ENCODE peak calls at places on chromosome 7, in seven cellular contexts. T, M, L, X, A, Y and V are unnamed samples.

GRCh38 chr7:96304573-96304972 is 17.3 kb downstream of the SLC25A13 start:
- DNase-seq in A (no peak), Y (no peak), M (no peak), T (no peak), X (no peak), L (no peak), V (no peak)

GRCh38 chr7:31305260-31305659 is 35.3 kb downstream of the NEUROD6 start:
- DNase-seq in T (no peak), X (no peak), Y (no peak), A (no peak), L (no peak), M (no peak), V (no peak)

GRCh38 chr7:140456627-140457051 is 22.7 kb downstream of the MKRN1 start:
- DNase-seq in Y (no peak), L (no peak), M (no peak), T (no peak), A (no peak), X (no peak), V (no peak)

GRCh38 chr7:47148541-47149207 is 433.2 kb downstream of the TNS3 start:
- DNase-seq in L (no peak), X (no peak), Y (no peak), A (no peak), T (no peak), M (no peak), V (no peak)

GRCh38 chr7:84524714-84525694 is 330.4 kb upstream of the SEMA3A start:
- DNase-seq in A (no peak), M (no peak), X (no peak), L (peak), Y (no peak), T (no peak), V (no peak)

GRCh38 chr7:860149-860548 is 16.2 kb upstream of the GET4 start:
- DNase-seq in L (no peak), X (no peak), A (no peak), T (no peak), Y (no peak), M (no peak), V (no peak)

GRCh38 chr7:92547579-92547978 is 19.0 kb downstream of the RBM48 start:
- DNase-seq in M (no peak), T (no peak), Y (no peak), X (no peak), L (no peak), A (peak), V (no peak)

GRCh38 chr7:130913721-130914588 is 179.9 kb upstream of the KLF14 start:
- DNase-seq in Y (no peak), M (no peak), A (no peak), T (no peak), L (no peak), X (no peak), V (no peak)

GRCh38 chr7:2120251-2120660 is 112.5 kb downstream of the MAD1L1 start:
- DNase-seq in Y (no peak), A (no peak), X (no peak), L (no peak), M (peak), T (no peak), V (no peak)

GRCh38 chr7:24793982-24794648 is 36.9 kb upstream of the GSDME start:
- DNase-seq in X (no peak), L (no peak), T (no peak), A (no peak), Y (no peak), M (no peak), V (no peak)

GRCh38 chr7:27150568-27151340 is 1.6 kb downstream of the HOXA3 start:
- DNase-seq in M (peak), Y (peak), T (peak), L (peak), X (peak), A (peak), V (peak)